ENCODE peak calls at places on chromosomes 2 and 18, in eight cellular contexts. C is PC-3, X is SK-N-SH, T is fibroblast of lung, A is mammary epithelial cell, D is GM23248, V is HCT116, J is neuronal stem cell. M is an unnamed sample.
A peak's percentile ranks its signal among the peaks of the same experiment; 100 is the strongest.

GRCh38 chr2:181785677-181786344 is 105.5 kb upstream of the NEUROD1 start:
- DNase-seq in C (peak; percentile 90), X (no peak), T (peak; percentile 70), A (peak; percentile 88), D (peak; percentile 81), V (peak; percentile 78), J (no peak), M (peak; percentile 63)

GRCh38 chr18:49597556-49597955 is 35.7 kb downstream of the LIPG start:
- DNase-seq in C (no peak), X (peak; percentile 67), T (peak; percentile 44), A (peak; percentile 91), D (no peak), V (no peak), J (no peak), M (peak; percentile 36)

GRCh38 chr2:19609266-19609665 is 250.8 kb upstream of the OSR1 start:
- DNase-seq in C (no peak), X (no peak), T (no peak), A (no peak), D (peak; percentile 14), V (no peak), J (no peak), M (no peak)

GRCh38 chr2:8527031-8527430 is 154.8 kb upstream of the ID2 start:
- DNase-seq in C (no peak), X (peak; percentile 41), T (no peak), A (no peak), D (no peak), V (no peak), J (no peak), M (no peak)

GRCh38 chr2:147231607-147232006 is 613.2 kb upstream of the ACVR2A start:
- DNase-seq in C (no peak), X (no peak), T (no peak), A (no peak), D (no peak), V (no peak), J (no peak), M (no peak)

GRCh38 chr2:183125659-183126341 is 1.6 kb downstream of the NUP35 start:
- DNase-seq in C (peak; percentile 22), X (no peak), T (no peak), A (no peak), D (no peak), V (no peak), J (no peak), M (no peak)

GRCh38 chr2:102619414-102620319 is at the start of gene SLC9A2:
- DNase-seq in C (peak; percentile 38), X (peak; percentile 33), T (peak; percentile 6), A (peak; percentile 40), D (peak; percentile 21), V (no peak), J (peak; percentile 48), M (peak; percentile 1)

GRCh38 chr2:103159018-103159417 is 397.2 kb downstream of the TMEM182 start:
- DNase-seq in C (no peak), X (no peak), T (no peak), A (no peak), D (no peak), V (no peak), J (no peak), M (no peak)

GRCh38 chr2:233290446-233290845 is 17.2 kb upstream of the SAG start:
- DNase-seq in C (no peak), X (no peak), T (no peak), A (no peak), D (no peak), V (no peak), J (no peak), M (no peak)

GRCh38 chr2:9679218-9679617 is 48.4 kb upstream of the YWHAQ start:
- DNase-seq in C (no peak), X (no peak), T (no peak), A (no peak), D (no peak), V (no peak), J (no peak), M (no peak)

GRCh38 chr2:239178954-239179353 is 221.9 kb downstream of the HDAC4 start:
- DNase-seq in C (no peak), X (no peak), T (no peak), A (no peak), D (no peak), V (no peak), J (no peak), M (no peak)

GRCh38 chr2:175203621-175204496 is 22.3 kb upstream of the ATP5MC3 start:
- DNase-seq in C (peak; percentile 72), X (peak; percentile 56), T (peak; percentile 35), A (peak; percentile 29), D (peak; percentile 72), V (peak; percentile 57), J (peak; percentile 15), M (peak; percentile 16)

GRCh38 chr2:122028371-122029102 is 273.1 kb downstream of the TSN start:
- DNase-seq in C (peak; percentile 33), X (no peak), T (peak; percentile 94), A (peak; percentile 63), D (peak; percentile 90), V (no peak), J (no peak), M (peak; percentile 92)

DNA sequence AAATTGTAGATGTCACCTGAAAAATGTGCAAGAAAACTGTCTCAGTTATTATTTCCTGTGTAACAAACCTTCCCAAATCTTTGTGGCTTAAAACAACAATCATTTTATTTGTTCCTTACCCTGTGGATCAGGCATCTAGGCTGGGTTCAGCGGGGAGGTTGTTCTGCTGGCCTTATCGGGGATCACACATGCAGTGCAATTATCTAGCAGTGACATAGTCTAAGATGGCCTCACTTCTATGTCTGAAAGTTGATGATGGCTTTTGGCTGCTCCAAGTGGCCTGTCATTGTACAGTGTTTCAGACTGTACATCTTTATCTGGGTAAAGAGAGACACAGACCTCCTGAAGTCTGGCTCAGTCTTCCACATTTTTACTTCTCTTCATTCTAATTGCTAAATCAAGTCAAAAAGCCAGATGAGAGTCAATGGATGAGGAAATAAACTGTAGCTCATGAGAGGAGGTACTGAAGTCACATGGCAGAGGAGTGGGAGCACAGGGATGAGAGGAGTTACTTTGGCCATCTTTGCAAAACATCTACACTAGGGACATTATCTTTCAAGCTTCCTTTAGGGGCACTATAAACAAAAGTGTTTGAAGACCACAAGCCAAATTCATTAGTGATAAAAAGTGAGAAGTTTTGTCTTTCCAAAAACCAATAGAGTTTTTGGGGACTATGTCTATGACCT is 243.1 kb upstream of the CCDC68 start:
- DNase-seq in C (no peak), X (no peak), T (no peak), A (no peak), D (no peak), V (no peak), J (no peak), M (no peak)
- H3K9ac ChIP-seq in C (no peak overlapping the region), X (no peak overlapping the region), T (no peak overlapping the region), A (no peak overlapping the region), D (no peak overlapping the region), V (no peak overlapping the region), J (no peak overlapping the region), M (no peak overlapping the region)

GRCh38 chr2:136101042-136101441 is 16.9 kb downstream of the CXCR4 start:
- DNase-seq in C (no peak), X (no peak), T (no peak), A (no peak), D (no peak), V (no peak), J (no peak), M (no peak)
- H3K4me2 ChIP-seq in C (no peak overlapping the region), X (no peak overlapping the region), T (no peak overlapping the region), A (no peak overlapping the region), D (no peak overlapping the region), V (no peak overlapping the region), J (no peak overlapping the region), M (no peak overlapping the region)

GRCh38 chr2:75557474-75558131 is 3.1 kb downstream of the EVA1A start:
- DNase-seq in C (no peak), X (no peak), T (no peak), A (no peak), D (no peak), V (no peak), J (no peak), M (no peak)
- H3K9ac ChIP-seq in C (no peak overlapping the region), X (no peak overlapping the region), T (no peak overlapping the region), A (no peak overlapping the region), D (no peak overlapping the region), V (no peak overlapping the region), J (no peak overlapping the region), M (no peak overlapping the region)

DNA sequence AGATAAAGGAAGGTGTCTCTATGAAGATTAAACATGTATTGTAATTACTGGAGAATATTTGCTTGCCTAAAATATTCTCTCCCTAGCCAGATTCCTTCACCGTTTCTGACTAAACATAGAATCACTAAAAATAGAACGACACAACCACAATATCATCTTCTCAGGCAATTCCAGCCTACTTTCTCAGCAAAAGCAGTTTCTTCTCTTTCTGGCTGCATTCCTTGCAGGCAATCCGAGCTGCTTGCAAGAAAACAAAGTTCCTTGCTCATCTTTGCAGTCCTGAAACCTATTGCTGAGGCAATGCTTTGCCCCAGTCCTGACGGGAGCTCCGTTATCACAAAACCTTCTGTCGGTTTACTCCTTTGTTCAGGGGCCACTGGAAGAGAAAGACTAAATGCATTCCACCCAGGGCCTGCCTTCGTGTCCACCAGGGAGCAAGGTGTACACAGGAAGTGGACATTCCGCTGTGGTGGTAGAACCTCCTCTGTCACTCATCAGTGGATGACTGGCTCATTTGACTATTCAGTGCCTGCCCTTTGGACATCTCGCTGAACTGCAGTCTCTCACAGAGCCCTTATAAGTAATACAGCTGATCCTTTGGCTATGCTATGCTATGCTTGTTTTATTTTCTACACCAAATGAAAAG is 239.2 kb upstream of the DOK6 start:
- DNase-seq in C (no peak), X (no peak), T (peak; percentile 48), A (no peak), D (peak; percentile 61), V (no peak), J (peak; percentile 6), M (peak; percentile 29)
- H3K4me2 ChIP-seq in C (no peak overlapping the region), X (peak overlapping the region; percentile 68), T (peak overlapping the region; percentile 68), A (no peak overlapping the region), D (peak overlapping the region; percentile 35), V (no peak overlapping the region), J (no peak overlapping the region), M (peak overlapping the region; percentile 58)

GRCh38 chr2:131033786-131034121 is 59.5 kb downstream of the FAM168B start:
- DNase-seq in C (no peak), X (no peak), T (no peak), A (no peak), D (no peak), V (no peak), J (no peak), M (no peak)

GRCh38 chr2:131035826-131036231 is 57.4 kb downstream of the FAM168B start:
- DNase-seq in C (no peak), X (peak; percentile 49), T (no peak), A (no peak), D (peak; percentile 15), V (no peak), J (no peak), M (no peak)

GRCh38 chr2:131034122-131035051 is 58.9 kb downstream of the FAM168B start:
- DNase-seq in C (no peak), X (peak; percentile 89), T (peak; percentile 51), A (peak; percentile 19), D (peak; percentile 74), V (no peak), J (peak; percentile 62), M (peak; percentile 32)

GRCh38 chr2:131036269-131036668 is 57.0 kb downstream of the FAM168B start:
- DNase-seq in C (no peak), X (no peak), T (no peak), A (no peak), D (no peak), V (no peak), J (no peak), M (no peak)

GRCh38 chr2:131035112-131035825 is 58.0 kb downstream of the FAM168B start:
- DNase-seq in C (no peak), X (peak; percentile 82), T (no peak), A (no peak), D (peak; percentile 57), V (no peak), J (no peak), M (no peak)
- H3K9ac ChIP-seq in C (no peak overlapping the region), X (no peak overlapping the region), T (no peak overlapping the region), A (no peak overlapping the region), D (peak overlapping the region; percentile 77), V (no peak overlapping the region), J (peak overlapping the region; percentile 85), M (peak overlapping the region; percentile 35)

M was measured in astrocyte.